ENCODE peak calls at places on chromosomes 6 and 20, in six cellular contexts. U is astrocyte of the cerebellum, X is vagina, Z is testis, T is heart left ventricle, R is cardiac muscle cell. E is an unnamed sample.

GRCh38 chr6:56570434-56571359 is 72.0 kb downstream of the DST start:
- DNase-seq in Z (no peak), X (no peak), R (peak; percentile 43), T (no peak), U (no peak), E (no peak)

GRCh38 chr6:14094721-14095120 is 22.9 kb upstream of the CD83 start:
- DNase-seq in X (no peak), U (peak; percentile 46), T (no peak), Z (no peak), R (no peak), E (no peak)

GRCh38 chr20:13202553-13202952 is 18.5 kb upstream of the ISM1 start:
- DNase-seq in X (no peak), R (no peak), Z (no peak), U (no peak), T (no peak), E (no peak)

GRCh38 chr6:124002377-124003081 is 198.9 kb downstream of the NKAIN2 start:
- DNase-seq in R (no peak), Z (no peak), X (no peak), T (peak; percentile 16), U (no peak), E (no peak)

GRCh38 chr20:36349384-36350170 is 43.4 kb downstream of the DLGAP4 start:
- DNase-seq in U (no peak), X (no peak), R (no peak), T (no peak), Z (no peak), E (peak; percentile 36)

GRCh38 chr6:149170564-149171452 is 146.7 kb upstream of the TAB2 start:
- DNase-seq in X (no peak), Z (no peak), T (no peak), R (peak; percentile 33), U (no peak), E (no peak)

GRCh38 chr6:109966299-109966698 is 11.8 kb upstream of the GPR6 start:
- DNase-seq in Z (no peak), X (no peak), T (no peak), R (no peak), U (no peak), E (no peak)

GRCh38 chr6:30352550-30352949 is 7.6 kb downstream of the RPP21 start:
- DNase-seq in Z (no peak), U (no peak), R (no peak), T (no peak), X (no peak), E (no peak)

GRCh38 chr6:170208171-170208601 is 82.7 kb downstream of the DLL1 start:
- DNase-seq in X (peak; percentile 79), T (peak; percentile 6), R (no peak), U (no peak), Z (no peak), E (peak; percentile 39)

GRCh38 chr20:36645998-36646397 is at the start of gene SLA2:
- DNase-seq in U (no peak), R (no peak), Z (no peak), T (peak; percentile 32), X (no peak), E (no peak)

GRCh38 chr20:63255911-63256704 is 1.8 kb upstream of the NKAIN4 start:
- DNase-seq in T (no peak), X (no peak), Z (no peak), U (no peak), R (no peak), E (no peak)

GRCh38 chr6:35413911-35414310 is 38.2 kb upstream of the FANCE start:
- DNase-seq in Z (no peak), R (no peak), X (no peak), T (no peak), U (no peak), E (no peak)

GRCh38 chr6:35419961-35420360 is 32.2 kb upstream of the FANCE start:
- DNase-seq in Z (no peak), X (no peak), U (no peak), T (no peak), R (no peak), E (no peak)

GRCh38 chr6:35415065-35415880 is 36.9 kb upstream of the FANCE start:
- DNase-seq in U (peak; percentile 91), R (peak; percentile 89), X (no peak), Z (peak; percentile 90), T (peak; percentile 68), E (peak; percentile 82)

GRCh38 chr6:35417979-35418661 is 34.0 kb upstream of the FANCE start:
- DNase-seq in Z (no peak), R (no peak), T (no peak), X (no peak), U (no peak), E (no peak)

DNA sequence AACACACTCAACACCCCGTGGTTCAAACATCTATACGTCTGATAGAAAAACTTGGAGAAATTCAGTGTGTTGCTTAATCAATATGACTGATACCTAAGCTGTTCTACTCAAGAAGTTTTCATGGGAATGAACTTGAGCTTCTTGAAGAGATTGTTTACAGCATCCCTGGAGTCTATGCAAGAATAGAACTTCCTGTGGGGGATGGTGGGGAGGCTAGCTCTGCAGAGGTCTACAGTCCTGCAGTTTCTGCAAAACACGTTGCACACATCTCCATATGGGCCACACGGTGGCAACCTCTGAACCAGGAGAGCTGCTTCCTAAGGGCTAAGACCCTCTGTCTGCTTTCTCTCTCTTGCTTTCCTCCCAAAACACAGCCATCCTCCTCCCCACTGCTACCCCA is 32.7 kb upstream of the FANCE start:
- DNase-seq in U (no peak), Z (no peak), T (no peak), R (peak; percentile 74), X (no peak), E (no peak)
- TF ChIP-seq CTCF in U (peak; percentile 44), Z (no peak), T (no peak), R (peak; percentile 47), X (no peak), E (no peak)

DNA sequence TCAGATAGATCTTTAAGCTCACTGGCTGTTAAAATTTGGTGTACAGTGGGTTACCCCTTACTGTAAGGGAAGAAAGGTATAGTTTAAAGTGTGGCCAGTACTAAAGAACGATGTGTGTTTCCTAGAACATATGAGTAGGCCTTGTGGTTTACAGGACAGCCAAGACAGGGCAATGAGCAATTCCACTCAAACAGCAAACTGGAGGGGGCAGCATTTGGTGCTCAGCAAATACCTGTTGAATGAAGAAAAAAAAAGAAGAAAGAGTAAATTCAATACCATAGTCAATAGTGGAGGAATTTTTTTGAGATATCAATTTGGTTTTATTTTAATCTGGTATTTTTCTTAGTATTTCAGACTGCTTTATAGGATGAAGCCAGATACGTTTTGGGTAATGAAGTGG is 3.8 kb upstream of the NCOA5 start:
- DNase-seq in X (no peak), T (no peak), U (no peak), Z (no peak), R (no peak), E (no peak)
- TF ChIP-seq CTCF in X (no peak), T (no peak), U (peak; percentile 9), Z (no peak), R (no peak), E (no peak)

GRCh38 chr6:156943167-156943566 is 166.0 kb downstream of the ARID1B start:
- DNase-seq in Z (no peak), U (peak; percentile 34), R (no peak), X (no peak), T (no peak), E (no peak)
- TF ChIP-seq CTCF in Z (no peak), U (peak; percentile 21), R (no peak), X (no peak), T (no peak), E (no peak)

DNA sequence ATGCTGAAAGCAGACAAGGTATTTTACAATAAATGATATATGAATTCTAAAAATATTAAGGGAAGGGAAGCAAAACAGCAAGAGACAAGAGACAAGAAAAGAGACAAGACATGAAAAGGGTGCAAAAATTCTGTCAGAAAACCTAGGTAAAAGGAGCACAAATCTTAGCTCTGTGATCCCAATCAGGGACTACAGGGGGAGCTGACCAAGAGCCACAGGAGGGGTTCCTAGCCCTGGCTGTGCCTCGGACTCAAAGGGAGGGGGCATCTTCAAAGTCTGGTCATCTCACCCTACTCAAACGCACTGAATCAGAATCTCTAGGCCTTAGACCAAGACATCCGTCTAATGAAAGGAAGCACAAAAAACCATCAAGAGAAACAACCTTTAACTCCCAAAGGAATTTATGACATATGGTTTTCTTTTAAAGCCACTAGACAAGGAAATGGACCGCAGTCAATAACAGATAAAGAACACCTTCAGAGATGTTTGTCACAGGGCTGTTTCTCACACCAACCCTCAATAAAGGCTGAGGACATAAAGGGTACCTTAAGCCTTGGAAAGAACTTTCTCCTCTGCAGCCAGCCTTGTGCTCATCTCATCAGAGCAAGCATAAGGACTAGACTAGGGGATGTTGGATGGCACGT is 130.4 kb upstream of the CDYL start:
- DNase-seq in T (no peak), X (no peak), U (no peak), R (no peak), Z (no peak), E (no peak)
- TF ChIP-seq CTCF in T (no peak), X (no peak), U (no peak), R (peak; percentile 10), Z (no peak), E (no peak)